ENCODE peak calls at places on chromosome 20, in four cellular contexts. One of them, this sample, is unnamed.
A peak's percentile ranks its signal among the peaks of the same experiment; 100 is the strongest.

GRCh38 chr20:57526067-57526884 is 1.3 kb upstream of the CTCFL start:
- DNase-seq in mesendoderm: peak; percentile 68
- DNase-seq in cardiac muscle cell: no peak
- DNase-seq in colonic mucosa: peak; percentile 58
- DNase-seq in this sample: peak; percentile 63

GRCh38 chr20:47024461-47024937 is 129.9 kb downstream of the EYA2 start:
- DNase-seq in mesendoderm: no peak
- DNase-seq in cardiac muscle cell: no peak
- DNase-seq in colonic mucosa: no peak
- DNase-seq in this sample: no peak

GRCh38 chr20:12358006-12358654 is 440.4 kb downstream of the BTBD3 start:
- DNase-seq in cardiac muscle cell: peak; percentile 15
- DNase-seq in mesendoderm: peak; percentile 82
- DNase-seq in colonic mucosa: no peak
- DNase-seq in this sample: peak; percentile 60

GRCh38 chr20:53079883-53080282 is 107.7 kb downstream of the TSHZ2 start:
- DNase-seq in mesendoderm: no peak
- DNase-seq in colonic mucosa: no peak
- DNase-seq in cardiac muscle cell: no peak
- DNase-seq in this sample: no peak

GRCh38 chr20:33859157-33859695 is 48.1 kb downstream of the CHMP4B start:
- DNase-seq in mesendoderm: no peak
- DNase-seq in cardiac muscle cell: no peak
- DNase-seq in colonic mucosa: no peak
- DNase-seq in this sample: no peak

GRCh38 chr20:16684416-16684815 is 45.4 kb upstream of the SNRPB2 start:
- DNase-seq in colonic mucosa: no peak
- DNase-seq in mesendoderm: no peak
- DNase-seq in cardiac muscle cell: no peak
- DNase-seq in this sample: no peak

GRCh38 chr20:48694466-48694865 is 133.3 kb downstream of the PREX1 start:
- DNase-seq in colonic mucosa: no peak
- DNase-seq in mesendoderm: no peak
- DNase-seq in cardiac muscle cell: no peak
- DNase-seq in this sample: no peak

GRCh38 chr20:63330940-63331339 is 30.2 kb downstream of the CHRNA4 start:
- DNase-seq in colonic mucosa: no peak
- DNase-seq in cardiac muscle cell: no peak
- DNase-seq in mesendoderm: no peak
- DNase-seq in this sample: peak; percentile 68

GRCh38 chr20:43849496-43850197 is 65.0 kb upstream of the TOX2 start:
- DNase-seq in mesendoderm: no peak
- DNase-seq in colonic mucosa: peak; percentile 16
- DNase-seq in cardiac muscle cell: no peak
- DNase-seq in this sample: no peak

GRCh38 chr20:2798095-2798805 is 2.2 kb downstream of the CPXM1 start:
- DNase-seq in colonic mucosa: no peak
- DNase-seq in mesendoderm: no peak
- DNase-seq in cardiac muscle cell: no peak
- DNase-seq in this sample: no peak

GRCh38 chr20:4661191-4661590 is 60.5 kb upstream of the PRND start:
- DNase-seq in colonic mucosa: no peak
- DNase-seq in mesendoderm: no peak
- DNase-seq in cardiac muscle cell: no peak
- DNase-seq in this sample: peak; percentile 38

GRCh38 chr20:46108435-46108841 is 9.7 kb upstream of the CD40 start:
- DNase-seq in colonic mucosa: no peak
- DNase-seq in mesendoderm: no peak
- DNase-seq in cardiac muscle cell: no peak
- DNase-seq in this sample: no peak

GRCh38 chr20:59518881-59519706 is 85.2 kb upstream of the PHACTR3 start:
- DNase-seq in cardiac muscle cell: peak; percentile 70
- DNase-seq in mesendoderm: peak; percentile 79
- DNase-seq in colonic mucosa: peak; percentile 31
- DNase-seq in this sample: peak; percentile 82

GRCh38 chr20:18279231-18279630 is 9.1 kb upstream of the ZNF133 start:
- DNase-seq in mesendoderm: no peak
- DNase-seq in colonic mucosa: no peak
- DNase-seq in cardiac muscle cell: no peak
- DNase-seq in this sample: no peak

GRCh38 chr20:2022163-2022562 is 28.3 kb upstream of the PDYN start:
- DNase-seq in mesendoderm: no peak
- DNase-seq in cardiac muscle cell: no peak
- DNase-seq in colonic mucosa: no peak
- DNase-seq in this sample: no peak

GRCh38 chr20:44204156-44204831 is 6.3 kb downstream of the OSER1 start:
- DNase-seq in mesendoderm: no peak
- DNase-seq in colonic mucosa: no peak
- DNase-seq in cardiac muscle cell: no peak
- DNase-seq in this sample: no peak

GRCh38 chr20:33646191-33646590 is 15.9 kb upstream of the C20orf144 start:
- DNase-seq in cardiac muscle cell: no peak
- DNase-seq in colonic mucosa: no peak
- DNase-seq in mesendoderm: no peak
- DNase-seq in this sample: no peak

GRCh38 chr20:49893242-49894072 is 21.9 kb downstream of the SPATA2 start:
- DNase-seq in cardiac muscle cell: no peak
- DNase-seq in mesendoderm: no peak
- DNase-seq in colonic mucosa: no peak
- DNase-seq in this sample: no peak

GRCh38 chr20:53707341-53708102 is 113.9 kb upstream of the ZNF217 start:
- DNase-seq in mesendoderm: no peak
- DNase-seq in cardiac muscle cell: no peak
- DNase-seq in colonic mucosa: no peak
- DNase-seq in this sample: no peak

GRCh38 chr20:14445310-14445709 is 107.9 kb upstream of the FLRT3 start:
- DNase-seq in mesendoderm: no peak
- DNase-seq in colonic mucosa: no peak
- DNase-seq in cardiac muscle cell: no peak
- DNase-seq in this sample: no peak

GRCh38 chr20:55057779-55058415 is 582.5 kb downstream of the DOK5 start:
- DNase-seq in colonic mucosa: no peak
- DNase-seq in cardiac muscle cell: peak; percentile 3
- DNase-seq in mesendoderm: peak; percentile 7
- DNase-seq in this sample: no peak

GRCh38 chr20:8542115-8542486 is 410.0 kb downstream of the PLCB1 start:
- DNase-seq in cardiac muscle cell: no peak
- DNase-seq in colonic mucosa: no peak
- DNase-seq in mesendoderm: no peak
- DNase-seq in this sample: no peak

GRCh38 chr20:8549192-8549591 is 417.1 kb downstream of the PLCB1 start:
- DNase-seq in colonic mucosa: no peak
- DNase-seq in cardiac muscle cell: no peak
- DNase-seq in mesendoderm: no peak
- DNase-seq in this sample: no peak

GRCh38 chr20:8547035-8547649 is 415.1 kb downstream of the PLCB1 start:
- DNase-seq in mesendoderm: no peak
- DNase-seq in colonic mucosa: no peak
- DNase-seq in cardiac muscle cell: no peak
- DNase-seq in this sample: no peak

GRCh38 chr20:8547968-8548588 is 416.0 kb downstream of the PLCB1 start:
- DNase-seq in mesendoderm: no peak
- DNase-seq in cardiac muscle cell: no peak
- DNase-seq in colonic mucosa: no peak
- DNase-seq in this sample: no peak

GRCh38 chr20:8545212-8545611 is 413.1 kb downstream of the PLCB1 start:
- DNase-seq in cardiac muscle cell: no peak
- DNase-seq in mesendoderm: no peak
- DNase-seq in colonic mucosa: no peak
- DNase-seq in this sample: no peak
- H3K27me3 ChIP-seq in cardiac muscle cell: no peaks in the 10 kb centered on the region
- H3K27me3 ChIP-seq in mesendoderm: no peaks in the 10 kb centered on the region
- H3K27me3 ChIP-seq in colonic mucosa: no peaks in the 10 kb centered on the region
- H3K27me3 ChIP-seq in this sample: no peaks in the 10 kb centered on the region

DNA sequence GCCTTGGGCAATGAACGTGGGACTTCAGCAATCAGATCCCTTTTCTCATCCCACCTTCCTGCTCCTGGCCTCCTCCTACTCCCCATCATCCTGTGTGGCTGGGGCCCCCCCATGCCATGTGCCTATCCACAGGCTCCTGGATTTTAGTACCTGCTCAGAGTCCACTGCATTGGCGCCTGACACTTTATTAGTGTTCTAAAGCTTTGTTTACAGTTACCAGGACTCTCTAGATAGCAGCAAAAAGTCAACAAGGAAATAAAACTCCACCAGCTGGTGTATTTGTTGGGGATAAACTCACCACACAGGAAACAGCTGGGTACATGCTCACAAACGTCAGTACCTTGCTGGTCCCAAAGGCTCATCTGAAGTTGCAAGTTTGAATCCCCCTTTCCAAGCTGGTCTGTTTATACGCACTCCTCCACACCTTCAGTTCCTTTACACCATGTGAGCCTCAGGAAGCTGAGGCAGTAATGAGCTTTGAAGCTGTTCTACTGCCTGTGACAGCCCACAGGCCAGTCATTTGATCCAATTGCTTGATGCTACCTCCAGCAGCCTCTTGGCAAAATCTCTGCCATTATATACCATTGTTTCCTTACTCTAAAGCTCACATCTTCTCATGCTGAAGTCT is 76.5 kb downstream of the ANKEF1 start:
- DNase-seq in colonic mucosa: peak; percentile 32
- DNase-seq in cardiac muscle cell: no peak
- DNase-seq in mesendoderm: no peak
- DNase-seq in this sample: no peak
- H3K27me3 ChIP-seq in colonic mucosa: no peaks in the 10 kb centered on the region
- H3K27me3 ChIP-seq in cardiac muscle cell: no peaks in the 10 kb centered on the region
- H3K27me3 ChIP-seq in mesendoderm: no peaks in the 10 kb centered on the region
- H3K27me3 ChIP-seq in this sample: no peaks in the 10 kb centered on the region

GRCh38 chr20:61267241-61267640 is 15.2 kb downstream of the CDH4 start:
- DNase-seq in cardiac muscle cell: no peak
- DNase-seq in colonic mucosa: no peak
- DNase-seq in mesendoderm: no peak
- DNase-seq in this sample: no peak
- H3K27me3 ChIP-seq in cardiac muscle cell: no peaks in the 10 kb centered on the region
- H3K27me3 ChIP-seq in colonic mucosa: no peaks in the 10 kb centered on the region
- H3K27me3 ChIP-seq in mesendoderm: no peaks in the 10 kb centered on the region
- H3K27me3 ChIP-seq in this sample: no peaks in the 10 kb centered on the region

DNA sequence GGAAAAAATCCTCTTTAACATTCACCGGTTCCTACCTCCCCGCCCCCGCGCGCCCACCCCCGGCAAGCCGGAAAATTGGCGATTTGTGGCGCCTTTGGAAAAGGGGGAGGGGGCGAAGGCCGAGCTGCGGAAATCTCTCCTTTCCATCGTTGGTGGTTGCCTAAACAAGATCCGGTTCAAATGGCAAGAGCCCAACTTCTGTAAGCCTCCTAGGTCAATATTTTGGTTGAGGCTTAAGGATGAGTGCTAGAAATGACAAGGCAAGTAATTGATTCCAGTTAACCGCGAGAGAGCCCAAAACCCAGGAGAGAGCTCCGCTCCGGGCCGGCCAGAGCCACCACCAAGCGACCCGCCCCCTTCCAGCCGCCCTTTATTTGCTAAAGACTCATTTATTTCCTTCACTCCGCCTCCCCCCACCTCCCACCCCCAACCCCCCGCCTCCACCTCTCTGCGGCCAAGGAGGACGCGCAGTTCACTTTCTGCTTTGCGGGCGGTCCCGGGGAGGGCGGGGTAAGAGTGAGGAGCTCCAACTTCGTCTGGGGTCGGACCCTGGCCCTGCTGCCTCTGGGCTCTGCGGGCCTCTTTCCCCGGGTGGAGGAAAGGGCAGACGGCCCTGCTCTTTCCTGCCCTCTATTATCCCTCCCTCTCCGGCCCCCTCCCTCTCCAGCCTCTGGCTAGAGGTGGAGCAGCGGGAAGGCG is 838 bp upstream of the NKX2-2 start:
- DNase-seq in mesendoderm: peak; percentile 90
- DNase-seq in cardiac muscle cell: no peak
- DNase-seq in colonic mucosa: no peak
- DNase-seq in this sample: peak; percentile 93
- H3K27me3 ChIP-seq in mesendoderm: peaks cover 71% of the 10 kb centered on the region
- H3K27me3 ChIP-seq in cardiac muscle cell: peaks cover 100% of the 10 kb centered on the region
- H3K27me3 ChIP-seq in colonic mucosa: peaks cover 99% of the 10 kb centered on the region
- H3K27me3 ChIP-seq in this sample: peaks cover 80% of the 10 kb centered on the region

GRCh38 chr20:426564-426963 is 18.5 kb downstream of the RBCK1 start:
- DNase-seq in colonic mucosa: no peak
- DNase-seq in mesendoderm: no peak
- DNase-seq in cardiac muscle cell: no peak
- DNase-seq in this sample: no peak

GRCh38 chr20:428658-429200 is 20.6 kb downstream of the RBCK1 start:
- DNase-seq in mesendoderm: no peak
- DNase-seq in cardiac muscle cell: no peak
- DNase-seq in colonic mucosa: no peak
- DNase-seq in this sample: peak; percentile 61

GRCh38 chr20:430091-430999 is 22.2 kb downstream of the RBCK1 start:
- DNase-seq in colonic mucosa: no peak
- DNase-seq in mesendoderm: no peak
- DNase-seq in cardiac muscle cell: peak; percentile 61
- DNase-seq in this sample: no peak

GRCh38 chr20:427401-427800 is 19.3 kb downstream of the RBCK1 start:
- DNase-seq in mesendoderm: no peak
- DNase-seq in cardiac muscle cell: no peak
- DNase-seq in colonic mucosa: no peak
- DNase-seq in this sample: no peak

GRCh38 chr20:427849-428657 is 20.0 kb downstream of the RBCK1 start:
- DNase-seq in mesendoderm: no peak
- DNase-seq in cardiac muscle cell: no peak
- DNase-seq in colonic mucosa: no peak
- DNase-seq in this sample: no peak
- H3K27me3 ChIP-seq in mesendoderm: no peaks in the 10 kb centered on the region
- H3K27me3 ChIP-seq in cardiac muscle cell: no peaks in the 10 kb centered on the region
- H3K27me3 ChIP-seq in colonic mucosa: no peaks in the 10 kb centered on the region
- H3K27me3 ChIP-seq in this sample: no peaks in the 10 kb centered on the region

DNA sequence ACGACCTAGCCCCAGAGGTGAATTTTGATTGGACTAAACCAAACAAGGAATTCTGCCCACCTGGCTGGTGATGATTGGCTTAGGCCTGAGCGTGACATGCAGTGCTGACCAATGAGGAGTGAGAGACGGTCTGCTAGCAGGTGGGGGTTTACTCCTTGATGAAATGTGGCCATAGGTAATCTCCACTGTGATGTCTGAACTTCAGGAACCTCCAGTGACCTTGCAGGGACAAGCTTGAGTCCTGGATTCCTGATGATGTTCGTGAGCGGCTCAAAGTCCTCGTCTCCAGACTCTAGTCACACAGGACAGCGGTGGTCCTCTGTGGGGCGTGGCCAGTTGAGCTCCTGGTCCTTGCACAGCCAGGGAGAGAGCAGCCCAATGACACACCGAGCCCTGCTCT is 8.4 kb downstream of the VSX1 start:
- DNase-seq in cardiac muscle cell: no peak
- DNase-seq in mesendoderm: no peak
- DNase-seq in colonic mucosa: peak; percentile 11
- DNase-seq in this sample: peak; percentile 36
- H3K27me3 ChIP-seq in cardiac muscle cell: peaks cover 91% of the 10 kb centered on the region
- H3K27me3 ChIP-seq in mesendoderm: no peaks in the 10 kb centered on the region
- H3K27me3 ChIP-seq in colonic mucosa: peaks cover 7% of the 10 kb centered on the region
- H3K27me3 ChIP-seq in this sample: peaks cover under 1% of the 10 kb centered on the region